ENCODE peak calls at places on chromosome 12, in five cellular contexts. J is GM23338, G is GM12878, T is suprapubic skin, K is Panc1. E is an unnamed sample.

GRCh38 chr12:118292836-118293235 is 79.9 kb downstream of the TAOK3 start:
- DNase-seq in J (no peak), T (no peak), K (no peak), G (no peak), E (no peak)

GRCh38 chr12:44459569-44459968 is 416.5 kb downstream of the NELL2 start:
- DNase-seq in K (no peak), G (no peak), T (no peak), J (no peak), E (no peak)

GRCh38 chr12:110079477-110080400 is 31.4 kb upstream of the C12orf76 start:
- DNase-seq in J (peak), G (peak), K (no peak), T (no peak), E (peak)

GRCh38 chr12:55995366-55995765 is 1.7 kb upstream of the SUOX start:
- DNase-seq in T (no peak), K (no peak), G (no peak), J (no peak), E (no peak)

GRCh38 chr12:49881400-49882247 is 22.1 kb downstream of the FAIM2 start:
- DNase-seq in G (no peak), T (peak), J (no peak), K (no peak), E (peak)

GRCh38 chr12:118190266-118190665 is 54.3 kb downstream of the PEBP1 start:
- DNase-seq in J (peak), K (no peak), T (no peak), G (no peak), E (no peak)

GRCh38 chr12:114414031-114414865 is 8.3 kb upstream of the TBX5 start:
- DNase-seq in K (no peak), J (peak), T (no peak), G (no peak), E (no peak)

GRCh38 chr12:5466521-5466960 is 34.6 kb downstream of the NTF3 start:
- DNase-seq in J (no peak), K (no peak), T (no peak), G (no peak), E (no peak)

GRCh38 chr12:4145990-4146859 is 127.3 kb upstream of the CCND2 start:
- DNase-seq in J (no peak), K (no peak), T (no peak), G (peak), E (no peak)

GRCh38 chr12:84924956-84925355 is 12.4 kb upstream of the SLC6A15 start:
- DNase-seq in T (no peak), K (no peak), J (no peak), G (no peak), E (no peak)

GRCh38 chr12:67751376-67751928 is 102.9 kb downstream of the DYRK2 start:
- DNase-seq in T (no peak), G (no peak), J (no peak), K (no peak), E (no peak)

GRCh38 chr12:119868992-119869391 is 8.1 kb downstream of the CIT start:
- DNase-seq in K (no peak), T (no peak), J (no peak), G (no peak), E (no peak)

GRCh38 chr12:98332626-98333025 is 182.8 kb upstream of the TMPO start:
- DNase-seq in G (peak), J (no peak), T (no peak), K (no peak), E (no peak)

GRCh38 chr12:54375258-54375579 is 9.3 kb downstream of the ZNF385A start:
- DNase-seq in J (no peak), K (no peak), T (no peak), G (no peak), E (no peak)

GRCh38 chr12:26017484-26018211 is 59.2 kb downstream of the RASSF8 start:
- DNase-seq in K (peak), G (no peak), J (peak), T (no peak), E (no peak)

GRCh38 chr12:15752780-15753179 is 36.4 kb downstream of the EPS8 start:
- DNase-seq in K (no peak), J (no peak), G (no peak), T (no peak), E (no peak)

GRCh38 chr12:53299101-53299453 is 418 bp upstream of the MYG1 start:
- DNase-seq in G (no peak), T (no peak), J (no peak), K (no peak), E (no peak)

GRCh38 chr12:6784292-6784691 is 5.0 kb upstream of the CD4 start:
- DNase-seq in J (no peak), K (no peak), T (no peak), G (no peak), E (no peak)

GRCh38 chr12:45342171-45342570 is 126.3 kb downstream of the ANO6 start:
- DNase-seq in K (no peak), G (no peak), T (no peak), J (no peak), E (no peak)

GRCh38 chr12:178715-179109 is 35.2 kb downstream of the SLC6A12 start:
- DNase-seq in J (no peak), G (no peak), T (no peak), K (no peak), E (no peak)

GRCh38 chr12:87300-87699 is 20.7 kb downstream of the IQSEC3 start:
- DNase-seq in T (no peak), K (no peak), J (no peak), G (no peak), E (no peak)

GRCh38 chr12:109770861-109771670 is 57.4 kb downstream of the FAM222A start:
- DNase-seq in T (peak), G (no peak), J (no peak), K (no peak), E (no peak)

GRCh38 chr12:58171914-58172313 is 230.5 kb downstream of the ATP23 start:
- DNase-seq in G (no peak), T (no peak), J (no peak), K (no peak), E (no peak)

GRCh38 chr12:45268672-45269406 is 52.9 kb downstream of the ANO6 start:
- DNase-seq in T (peak), K (no peak), J (peak), G (no peak), E (no peak)

GRCh38 chr12:85642810-85643209 is 193.4 kb downstream of the RASSF9 start:
- DNase-seq in T (no peak), G (no peak), J (peak), K (no peak), E (no peak)

GRCh38 chr12:51922762-51923505 is 15.6 kb downstream of the ACVRL1 start:
- DNase-seq in G (peak), T (no peak), K (no peak), J (peak), E (no peak)

GRCh38 chr12:115312901-115313300 is 628.9 kb upstream of the TBX3 start:
- DNase-seq in K (no peak), J (no peak), T (no peak), G (no peak), E (no peak)

GRCh38 chr12:108482717-108483212 is 32.3 kb upstream of the FICD start:
- DNase-seq in T (no peak), G (no peak), J (peak), K (peak), E (no peak)

GRCh38 chr12:31874961-31875608 is 84.1 kb upstream of the RESF1 start:
- DNase-seq in G (no peak), J (peak), T (no peak), K (no peak), E (peak)

GRCh38 chr12:14874882-14875281 is 10.8 kb downstream of the MGP start:
- DNase-seq in J (no peak), T (no peak), G (no peak), K (no peak), E (no peak)

GRCh38 chr12:59742831-59743230 is 147.0 kb downstream of the SLC16A7 start:
- DNase-seq in T (no peak), K (no peak), J (no peak), G (no peak), E (no peak)

GRCh38 chr12:45327823-45328383 is 112.0 kb downstream of the ANO6 start:
- DNase-seq in G (no peak), J (peak), K (no peak), T (no peak), E (no peak)

GRCh38 chr12:93390565-93391297 is 13.0 kb downstream of the NUDT4 start:
- DNase-seq in T (no peak), G (no peak), J (no peak), K (no peak), E (no peak)

GRCh38 chr12:105775351-105775750 is 363.4 kb downstream of the NUAK1 start:
- DNase-seq in G (no peak), K (no peak), J (no peak), T (no peak), E (no peak)

GRCh38 chr12:6182279-6182898 is 17.8 kb upstream of the CD9 start:
- DNase-seq in K (no peak), G (no peak), J (no peak), T (no peak), E (peak)

GRCh38 chr12:70607107-70607506 is 30.1 kb downstream of the PTPRB start:
- DNase-seq in G (no peak), K (no peak), T (no peak), J (no peak), E (no peak)
- H3K4me3 ChIP-seq in G (no peak), K (no peak), T (peak), J (no peak), E (peak)

DNA sequence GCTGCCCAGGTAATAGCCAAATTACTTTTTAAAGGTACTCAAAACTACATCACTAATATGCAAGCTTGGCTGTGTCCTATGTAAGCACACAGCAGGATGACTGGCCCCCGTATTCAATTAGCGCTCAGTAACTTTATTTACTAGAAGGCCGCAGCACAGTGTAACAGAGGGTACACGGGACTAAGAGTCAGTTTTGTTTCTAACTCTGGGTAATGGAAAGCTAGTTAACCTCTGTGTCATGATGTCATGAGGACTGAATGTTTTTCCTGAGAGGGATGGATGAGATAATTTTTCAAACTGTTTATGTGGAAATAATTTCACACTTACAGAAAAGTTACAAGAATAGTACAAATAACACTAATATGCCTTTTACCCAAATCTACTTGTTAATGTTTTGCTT is 27.1 kb downstream of the GALNT4 start:
- DNase-seq in K (no peak), T (no peak), G (no peak), J (no peak), E (no peak)
- H3K27ac ChIP-seq in K (no peak), T (no peak), G (no peak), J (no peak), E (no peak)

DNA sequence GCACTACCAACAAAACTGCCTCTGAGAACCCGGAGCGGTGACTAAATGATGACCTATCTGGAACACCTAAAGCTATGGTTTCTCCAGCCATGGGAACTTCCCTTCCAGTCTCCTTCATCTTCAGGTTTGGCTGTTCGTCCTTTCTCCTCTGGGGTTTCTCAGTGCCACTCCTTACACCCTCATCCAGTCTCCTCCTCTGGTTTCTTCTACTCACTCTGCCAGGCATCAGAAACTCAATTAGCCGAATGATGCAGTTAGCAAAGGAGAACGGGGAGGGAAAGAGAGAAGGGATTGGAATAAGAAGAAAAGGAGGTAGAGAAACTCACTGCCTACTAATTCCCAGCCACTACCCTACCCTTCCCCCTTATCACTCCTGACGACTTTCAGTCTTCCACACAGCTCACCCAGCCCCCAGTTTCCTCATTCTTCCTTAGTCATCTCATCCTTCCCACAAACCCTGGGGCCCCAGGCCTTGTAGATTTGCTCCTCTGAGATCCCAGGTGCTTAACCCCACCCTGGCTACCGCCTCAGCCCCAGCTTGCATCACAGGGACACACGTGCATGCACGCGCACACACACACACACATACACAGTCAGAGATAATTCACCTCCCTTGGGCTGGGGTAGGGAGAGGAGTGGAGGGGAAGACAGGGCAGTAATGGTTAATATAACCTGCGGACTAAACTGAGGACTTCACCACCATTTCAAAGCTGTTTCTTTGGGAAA is 13.0 kb downstream of the FGD6 start:
- DNase-seq in T (no peak), G (no peak), K (no peak), J (peak), E (no peak)
- TF ChIP-seq POLR2AphosphoS5 in T (no peak), G (no peak), K (peak), J (no peak), E (no peak)

DNA sequence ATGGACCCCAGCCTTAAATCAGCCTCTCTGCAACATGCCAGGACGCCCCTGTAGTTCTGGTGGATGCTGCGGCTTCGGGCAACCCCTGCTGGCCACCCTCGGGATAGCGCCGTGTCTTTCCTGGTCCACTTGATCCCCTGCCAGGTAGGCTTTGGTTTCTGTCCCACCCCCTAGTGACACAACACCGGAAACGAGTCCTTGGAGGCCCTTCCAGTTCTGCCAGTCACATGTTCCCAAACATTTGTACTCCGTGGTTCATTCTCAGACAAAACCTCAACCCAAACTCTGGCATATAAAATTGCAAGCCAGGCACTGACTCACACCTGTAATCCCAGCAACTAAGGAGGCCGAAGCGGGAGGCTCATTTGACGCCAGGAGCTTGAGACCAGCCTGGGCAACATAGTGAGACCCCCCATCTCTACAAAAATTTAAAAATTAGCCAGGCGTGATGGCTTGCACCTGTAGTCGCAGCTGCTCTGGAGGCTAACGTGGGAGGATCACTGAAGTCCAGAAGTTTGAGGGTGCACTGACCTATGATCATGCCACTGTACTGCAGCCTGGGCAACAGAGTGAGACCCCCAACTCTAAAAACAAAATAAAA is 37.0 kb downstream of the RASAL1 start:
- DNase-seq in J (peak), G (no peak), T (peak), K (peak), E (peak)
- H3K4me3 ChIP-seq in J (no peak), G (no peak), T (no peak), K (no peak), E (no peak)

DNA sequence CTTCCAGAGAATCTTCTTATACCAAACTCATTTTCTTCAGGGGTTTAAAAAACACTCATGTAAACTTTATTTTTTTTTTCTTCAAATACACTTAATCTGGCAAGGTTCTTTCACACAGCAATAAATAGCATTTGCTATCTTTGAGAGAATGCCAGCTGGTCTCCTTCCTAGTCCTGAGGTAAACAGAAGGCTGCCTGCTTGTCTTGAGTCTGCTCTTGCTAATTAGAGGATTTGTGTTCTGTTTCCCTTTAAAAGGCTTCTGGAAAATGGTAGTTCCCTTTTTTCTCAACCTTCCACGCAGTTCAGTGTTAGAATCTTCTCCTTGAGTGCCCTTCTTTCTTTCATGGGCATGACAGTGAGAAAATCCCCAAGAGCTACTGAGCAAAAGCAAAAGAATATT is 92.3 kb upstream of the DCN start:
- DNase-seq in T (no peak), G (no peak), K (no peak), J (peak), E (no peak)
- H3K27ac ChIP-seq in T (no peak), G (no peak), K (no peak), J (no peak), E (no peak)

DNA sequence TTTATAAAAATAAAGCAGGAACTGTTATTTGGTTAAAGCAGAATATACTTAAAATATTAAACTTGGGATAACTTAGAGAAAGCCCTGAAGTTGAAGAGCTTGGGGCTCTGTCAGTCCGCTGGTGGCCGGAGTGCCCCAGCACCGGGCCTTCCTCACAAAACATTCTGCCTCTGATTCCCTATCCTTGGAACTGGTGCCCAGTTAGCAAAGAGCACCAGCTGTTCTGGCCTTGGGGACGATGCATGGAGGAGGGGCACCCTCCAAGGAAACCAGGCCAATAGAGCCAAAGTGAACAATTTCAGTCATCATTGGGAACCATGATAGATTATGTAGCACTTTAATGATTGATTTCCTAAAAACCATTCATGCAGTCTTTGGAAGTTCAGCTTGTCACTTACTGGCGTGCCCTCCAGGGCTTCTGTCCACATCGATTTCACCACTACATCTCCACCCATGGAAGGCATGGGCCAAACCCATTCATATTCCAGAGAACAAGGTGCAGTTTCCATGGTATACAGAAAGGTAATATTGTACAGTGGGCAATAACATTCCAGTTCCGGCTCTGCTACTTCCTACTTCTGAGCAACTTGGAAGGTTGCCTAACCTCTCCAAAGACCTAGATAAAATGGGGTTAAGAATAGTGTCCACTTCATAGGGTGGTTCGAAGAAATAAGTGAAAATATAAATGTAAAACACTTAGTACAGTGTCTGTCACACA is 145.9 kb downstream of the ETV6 start:
- DNase-seq in T (no peak), G (no peak), K (no peak), J (no peak), E (no peak)
- TF ChIP-seq POLR2AphosphoS5 in T (no peak), G (no peak), K (no peak), J (no peak), E (no peak)

E was measured in spleen.